ENCODE peak calls at places on chromosomes 5 and 9, in nine cellular contexts. L is IMR-90, G is EL, Z is left colon, K is caudate nucleus, S is NCI-H2081, V is mucosa of gallbladder, U is kidney, X is HS-5. I is an unnamed sample.
A peak's percentile ranks its signal among the peaks of the same experiment; 100 is the strongest.

GRCh38 chr9:12718482-12719026 is 25.4 kb downstream of the TYRP1 start:
- DNase-seq in L (peak; percentile 44), G (peak; percentile 61), Z (no peak), K (no peak), S (no peak), V (no peak), U (no peak), X (peak; percentile 53), I (no peak)

GRCh38 chr5:140027807-140028206 is 15.3 kb downstream of the NRG2 start:
- DNase-seq in L (no peak), G (no peak), Z (no peak), K (no peak), S (no peak), V (no peak), U (no peak), X (no peak), I (no peak)

GRCh38 chr9:137276757-137277328 is 683 bp upstream of the TOR4A start:
- DNase-seq in L (peak; percentile 38), G (peak; percentile 64), Z (peak; percentile 85), K (no peak), S (no peak), V (peak; percentile 62), U (peak; percentile 95), X (no peak), I (no peak)

GRCh38 chr5:120567066-120567465 is 103.0 kb downstream of the PRR16 start:
- DNase-seq in L (no peak), G (no peak), Z (no peak), K (no peak), S (no peak), V (no peak), U (no peak), X (no peak), I (no peak)

GRCh38 chr9:122931851-122932199 is 513 bp upstream of the ZBTB26 start:
- DNase-seq in L (peak; percentile 43), G (no peak), Z (no peak), K (no peak), S (no peak), V (no peak), U (no peak), X (no peak), I (no peak)

GRCh38 chr9:90459321-90459720 is 183.3 kb downstream of the DIRAS2 start:
- DNase-seq in L (no peak), G (no peak), Z (no peak), K (no peak), S (no peak), V (no peak), U (no peak), X (no peak), I (no peak)

GRCh38 chr5:171412186-171412585 is 7.3 kb upstream of the FGF18 start:
- DNase-seq in L (no peak), G (no peak), Z (no peak), K (no peak), S (no peak), V (no peak), U (no peak), X (no peak), I (no peak)

GRCh38 chr5:126808619-126809018 is 31.7 kb downstream of the LMNB1 start:
- DNase-seq in L (peak; percentile 50), G (peak; percentile 46), Z (no peak), K (no peak), S (no peak), V (no peak), U (no peak), X (no peak), I (no peak)

GRCh38 chr5:73214921-73215490 is 42.0 kb downstream of the TMEM174 start:
- DNase-seq in L (no peak), G (no peak), Z (no peak), K (no peak), S (no peak), V (no peak), U (no peak), X (no peak), I (no peak)

I was measured in glomerular endothelial cell.